ENCODE peak calls at places on chromosomes 12 and 14, in nine cellular contexts. One of them, this sample, is unnamed.
A peak's percentile ranks its signal among the peaks of the same experiment; 100 is the strongest.

GRCh38 chr14:24171422-24172260 is at the start of gene REC8:
- DNase-seq in mucosa of descending colon: peak; percentile 58
- DNase-seq in RWPE1: no peak
- DNase-seq in iPS-NIHi11: peak; percentile 98
- DNase-seq in cardiac muscle cell: peak; percentile 91
- DNase-seq in T-helper 9 cell: peak; percentile 49
- DNase-seq in DMS 273 treated with DMSO at 0.1 percent for 48 hours: peak; percentile 98
- DNase-seq in Jurkat, Clone E6-1: no peak
- DNase-seq in breast epithelium: no peak
- DNase-seq in this sample: peak; percentile 76

GRCh38 chr14:29927596-29928341 is at the start of gene PRKD1:
- DNase-seq in cardiac muscle cell: peak; percentile 88
- DNase-seq in DMS 273 treated with DMSO at 0.1 percent for 48 hours: no peak
- DNase-seq in T-helper 9 cell: no peak
- DNase-seq in RWPE1: peak; percentile 41
- DNase-seq in iPS-NIHi11: peak; percentile 87
- DNase-seq in mucosa of descending colon: peak; percentile 33
- DNase-seq in Jurkat, Clone E6-1: no peak
- DNase-seq in breast epithelium: no peak
- DNase-seq in this sample: no peak

GRCh38 chr12:120847392-120848157 is 56.6 kb downstream of the SPPL3 start:
- DNase-seq in DMS 273 treated with DMSO at 0.1 percent for 48 hours: no peak
- DNase-seq in breast epithelium: no peak
- DNase-seq in mucosa of descending colon: no peak
- DNase-seq in iPS-NIHi11: no peak
- DNase-seq in cardiac muscle cell: no peak
- DNase-seq in T-helper 9 cell: no peak
- DNase-seq in Jurkat, Clone E6-1: no peak
- DNase-seq in RWPE1: no peak
- DNase-seq in this sample: no peak

GRCh38 chr12:80129895-80130535 is 30.7 kb downstream of the OTOGL start:
- DNase-seq in DMS 273 treated with DMSO at 0.1 percent for 48 hours: no peak
- DNase-seq in T-helper 9 cell: no peak
- DNase-seq in breast epithelium: no peak
- DNase-seq in RWPE1: no peak
- DNase-seq in iPS-NIHi11: no peak
- DNase-seq in cardiac muscle cell: peak; percentile 68
- DNase-seq in Jurkat, Clone E6-1: no peak
- DNase-seq in mucosa of descending colon: no peak
- DNase-seq in this sample: no peak

GRCh38 chr14:101120636-101121398 is 217.3 kb upstream of the RTL1 start:
- DNase-seq in iPS-NIHi11: no peak
- DNase-seq in Jurkat, Clone E6-1: peak; percentile 82
- DNase-seq in breast epithelium: no peak
- DNase-seq in mucosa of descending colon: peak; percentile 28
- DNase-seq in DMS 273 treated with DMSO at 0.1 percent for 48 hours: no peak
- DNase-seq in T-helper 9 cell: no peak
- DNase-seq in cardiac muscle cell: no peak
- DNase-seq in RWPE1: no peak
- DNase-seq in this sample: no peak

GRCh38 chr12:91931110-91931509 is 214.5 kb downstream of the BTG1 start:
- DNase-seq in Jurkat, Clone E6-1: no peak
- DNase-seq in cardiac muscle cell: no peak
- DNase-seq in breast epithelium: peak; percentile 56
- DNase-seq in mucosa of descending colon: peak; percentile 83
- DNase-seq in T-helper 9 cell: no peak
- DNase-seq in DMS 273 treated with DMSO at 0.1 percent for 48 hours: peak; percentile 23
- DNase-seq in iPS-NIHi11: no peak
- DNase-seq in RWPE1: peak; percentile 34
- DNase-seq in this sample: no peak

GRCh38 chr14:93115920-93116675 is at the start of gene ITPK1:
- DNase-seq in iPS-NIHi11: peak; percentile 87
- DNase-seq in RWPE1: peak; percentile 54
- DNase-seq in cardiac muscle cell: peak; percentile 88
- DNase-seq in breast epithelium: no peak
- DNase-seq in Jurkat, Clone E6-1: peak; percentile 19
- DNase-seq in mucosa of descending colon: peak; percentile 66
- DNase-seq in DMS 273 treated with DMSO at 0.1 percent for 48 hours: no peak
- DNase-seq in T-helper 9 cell: peak; percentile 47
- DNase-seq in this sample: peak; percentile 25

GRCh38 chr12:103882861-103883596 is 42.0 kb upstream of the NT5DC3 start:
- DNase-seq in DMS 273 treated with DMSO at 0.1 percent for 48 hours: no peak
- DNase-seq in RWPE1: no peak
- DNase-seq in mucosa of descending colon: no peak
- DNase-seq in breast epithelium: no peak
- DNase-seq in cardiac muscle cell: no peak
- DNase-seq in Jurkat, Clone E6-1: no peak
- DNase-seq in T-helper 9 cell: no peak
- DNase-seq in iPS-NIHi11: no peak
- DNase-seq in this sample: no peak

GRCh38 chr14:37469650-37470049 is 125.4 kb downstream of the FOXA1 start:
- DNase-seq in cardiac muscle cell: no peak
- DNase-seq in mucosa of descending colon: no peak
- DNase-seq in Jurkat, Clone E6-1: no peak
- DNase-seq in RWPE1: no peak
- DNase-seq in iPS-NIHi11: no peak
- DNase-seq in breast epithelium: no peak
- DNase-seq in DMS 273 treated with DMSO at 0.1 percent for 48 hours: no peak
- DNase-seq in T-helper 9 cell: no peak
- DNase-seq in this sample: no peak

GRCh38 chr14:101088714-101089113 is 185.2 kb upstream of the RTL1 start:
- DNase-seq in mucosa of descending colon: no peak
- DNase-seq in breast epithelium: no peak
- DNase-seq in iPS-NIHi11: no peak
- DNase-seq in Jurkat, Clone E6-1: no peak
- DNase-seq in DMS 273 treated with DMSO at 0.1 percent for 48 hours: no peak
- DNase-seq in RWPE1: no peak
- DNase-seq in T-helper 9 cell: no peak
- DNase-seq in cardiac muscle cell: no peak
- DNase-seq in this sample: no peak

GRCh38 chr12:3049596-3050314 is 27.4 kb upstream of the TSPAN9 start:
- DNase-seq in iPS-NIHi11: no peak
- DNase-seq in mucosa of descending colon: no peak
- DNase-seq in DMS 273 treated with DMSO at 0.1 percent for 48 hours: no peak
- DNase-seq in T-helper 9 cell: no peak
- DNase-seq in breast epithelium: no peak
- DNase-seq in cardiac muscle cell: no peak
- DNase-seq in RWPE1: no peak
- DNase-seq in Jurkat, Clone E6-1: no peak
- DNase-seq in this sample: no peak

GRCh38 chr12:120376009-120376408 is 7.0 kb upstream of the MSI1 start:
- DNase-seq in T-helper 9 cell: no peak
- DNase-seq in cardiac muscle cell: no peak
- DNase-seq in breast epithelium: no peak
- DNase-seq in iPS-NIHi11: no peak
- DNase-seq in RWPE1: no peak
- DNase-seq in DMS 273 treated with DMSO at 0.1 percent for 48 hours: no peak
- DNase-seq in mucosa of descending colon: no peak
- DNase-seq in Jurkat, Clone E6-1: no peak
- DNase-seq in this sample: no peak

GRCh38 chr14:33061667-33062325 is 123.1 kb downstream of the NPAS3 start:
- DNase-seq in DMS 273 treated with DMSO at 0.1 percent for 48 hours: no peak
- DNase-seq in mucosa of descending colon: no peak
- DNase-seq in Jurkat, Clone E6-1: no peak
- DNase-seq in RWPE1: no peak
- DNase-seq in iPS-NIHi11: peak; percentile 14
- DNase-seq in breast epithelium: no peak
- DNase-seq in T-helper 9 cell: no peak
- DNase-seq in cardiac muscle cell: no peak
- DNase-seq in this sample: no peak

GRCh38 chr12:119178544-119179334 is at the start of gene HSPB8:
- DNase-seq in iPS-NIHi11: peak; percentile 77
- DNase-seq in T-helper 9 cell: no peak
- DNase-seq in DMS 273 treated with DMSO at 0.1 percent for 48 hours: peak; percentile 54
- DNase-seq in breast epithelium: peak; percentile 75
- DNase-seq in RWPE1: peak; percentile 25
- DNase-seq in mucosa of descending colon: peak; percentile 55
- DNase-seq in Jurkat, Clone E6-1: no peak
- DNase-seq in cardiac muscle cell: peak; percentile 98
- DNase-seq in this sample: no peak

GRCh38 chr14:93715279-93715927 is 72.9 kb downstream of the PRIMA1 start:
- DNase-seq in breast epithelium: peak; percentile 7
- DNase-seq in Jurkat, Clone E6-1: no peak
- DNase-seq in cardiac muscle cell: no peak
- DNase-seq in mucosa of descending colon: no peak
- DNase-seq in iPS-NIHi11: no peak
- DNase-seq in T-helper 9 cell: no peak
- DNase-seq in RWPE1: no peak
- DNase-seq in DMS 273 treated with DMSO at 0.1 percent for 48 hours: no peak
- DNase-seq in this sample: no peak

GRCh38 chr12:54352022-54352531 is 12.2 kb downstream of the GPR84 start:
- DNase-seq in DMS 273 treated with DMSO at 0.1 percent for 48 hours: peak; percentile 15
- DNase-seq in mucosa of descending colon: no peak
- DNase-seq in breast epithelium: no peak
- DNase-seq in T-helper 9 cell: no peak
- DNase-seq in cardiac muscle cell: peak; percentile 64
- DNase-seq in RWPE1: no peak
- DNase-seq in iPS-NIHi11: peak; percentile 59
- DNase-seq in Jurkat, Clone E6-1: peak; percentile 48
- DNase-seq in this sample: peak; percentile 9

GRCh38 chr12:30417697-30418231 is 277.9 kb downstream of the IPO8 start:
- DNase-seq in RWPE1: peak; percentile 88
- DNase-seq in mucosa of descending colon: peak; percentile 3
- DNase-seq in cardiac muscle cell: no peak
- DNase-seq in T-helper 9 cell: no peak
- DNase-seq in breast epithelium: no peak
- DNase-seq in DMS 273 treated with DMSO at 0.1 percent for 48 hours: no peak
- DNase-seq in iPS-NIHi11: no peak
- DNase-seq in Jurkat, Clone E6-1: no peak
- DNase-seq in this sample: no peak

GRCh38 chr12:106282457-106283097 is 20.0 kb upstream of the TCP11L2 start:
- DNase-seq in DMS 273 treated with DMSO at 0.1 percent for 48 hours: peak; percentile 4
- DNase-seq in iPS-NIHi11: peak; percentile 77
- DNase-seq in mucosa of descending colon: peak; percentile 55
- DNase-seq in breast epithelium: no peak
- DNase-seq in RWPE1: peak; percentile 33
- DNase-seq in T-helper 9 cell: peak; percentile 26
- DNase-seq in cardiac muscle cell: peak; percentile 59
- DNase-seq in Jurkat, Clone E6-1: peak; percentile 14
- DNase-seq in this sample: peak; percentile 27

GRCh38 chr14:76812093-76812421 is 625 bp downstream of the ANGEL1 start:
- DNase-seq in cardiac muscle cell: no peak
- DNase-seq in DMS 273 treated with DMSO at 0.1 percent for 48 hours: no peak
- DNase-seq in mucosa of descending colon: no peak
- DNase-seq in Jurkat, Clone E6-1: no peak
- DNase-seq in T-helper 9 cell: no peak
- DNase-seq in iPS-NIHi11: no peak
- DNase-seq in RWPE1: peak; percentile 44
- DNase-seq in breast epithelium: peak; percentile 30
- DNase-seq in this sample: no peak

GRCh38 chr14:22886500-22887259 is 3.7 kb downstream of the REM2 start:
- DNase-seq in DMS 273 treated with DMSO at 0.1 percent for 48 hours: no peak
- DNase-seq in Jurkat, Clone E6-1: no peak
- DNase-seq in iPS-NIHi11: peak; percentile 83
- DNase-seq in T-helper 9 cell: peak; percentile 68
- DNase-seq in breast epithelium: peak; percentile 73
- DNase-seq in mucosa of descending colon: peak; percentile 85
- DNase-seq in RWPE1: peak; percentile 77
- DNase-seq in cardiac muscle cell: peak; percentile 78
- DNase-seq in this sample: peak; percentile 69

GRCh38 chr14:61640834-61641170 is 54.5 kb upstream of the HIF1A start:
- DNase-seq in DMS 273 treated with DMSO at 0.1 percent for 48 hours: no peak
- DNase-seq in mucosa of descending colon: no peak
- DNase-seq in cardiac muscle cell: no peak
- DNase-seq in breast epithelium: no peak
- DNase-seq in RWPE1: no peak
- DNase-seq in Jurkat, Clone E6-1: no peak
- DNase-seq in iPS-NIHi11: no peak
- DNase-seq in T-helper 9 cell: no peak
- DNase-seq in this sample: no peak

GRCh38 chr12:30939234-30939633 is 12.7 kb downstream of the TSPAN11 start:
- DNase-seq in iPS-NIHi11: no peak
- DNase-seq in RWPE1: no peak
- DNase-seq in cardiac muscle cell: no peak
- DNase-seq in breast epithelium: no peak
- DNase-seq in T-helper 9 cell: no peak
- DNase-seq in DMS 273 treated with DMSO at 0.1 percent for 48 hours: no peak
- DNase-seq in mucosa of descending colon: no peak
- DNase-seq in Jurkat, Clone E6-1: no peak
- DNase-seq in this sample: no peak

GRCh38 chr14:58793096-58793740 is 155.5 kb downstream of the DACT1 start:
- DNase-seq in DMS 273 treated with DMSO at 0.1 percent for 48 hours: no peak
- DNase-seq in cardiac muscle cell: no peak
- DNase-seq in iPS-NIHi11: no peak
- DNase-seq in T-helper 9 cell: no peak
- DNase-seq in RWPE1: no peak
- DNase-seq in breast epithelium: no peak
- DNase-seq in Jurkat, Clone E6-1: no peak
- DNase-seq in mucosa of descending colon: no peak
- DNase-seq in this sample: no peak

GRCh38 chr12:18224745-18225144 is 36.6 kb upstream of the PIK3C2G start:
- DNase-seq in RWPE1: peak; percentile 12
- DNase-seq in DMS 273 treated with DMSO at 0.1 percent for 48 hours: peak; percentile 7
- DNase-seq in breast epithelium: no peak
- DNase-seq in iPS-NIHi11: peak; percentile 26
- DNase-seq in cardiac muscle cell: peak; percentile 46
- DNase-seq in mucosa of descending colon: no peak
- DNase-seq in T-helper 9 cell: no peak
- DNase-seq in Jurkat, Clone E6-1: no peak
- DNase-seq in this sample: no peak

GRCh38 chr12:131114331-131114730 is 160.6 kb downstream of the ADGRD1 start:
- DNase-seq in cardiac muscle cell: no peak
- DNase-seq in DMS 273 treated with DMSO at 0.1 percent for 48 hours: no peak
- DNase-seq in Jurkat, Clone E6-1: no peak
- DNase-seq in mucosa of descending colon: no peak
- DNase-seq in RWPE1: no peak
- DNase-seq in breast epithelium: no peak
- DNase-seq in iPS-NIHi11: no peak
- DNase-seq in T-helper 9 cell: no peak
- DNase-seq in this sample: no peak

GRCh38 chr14:36768638-36769337 is 107.1 kb downstream of the PAX9 start:
- DNase-seq in Jurkat, Clone E6-1: no peak
- DNase-seq in cardiac muscle cell: no peak
- DNase-seq in mucosa of descending colon: no peak
- DNase-seq in DMS 273 treated with DMSO at 0.1 percent for 48 hours: no peak
- DNase-seq in T-helper 9 cell: no peak
- DNase-seq in RWPE1: no peak
- DNase-seq in iPS-NIHi11: no peak
- DNase-seq in breast epithelium: no peak
- DNase-seq in this sample: no peak

GRCh38 chr14:70350078-70350477 is 9.4 kb downstream of the COX16 start:
- DNase-seq in breast epithelium: no peak
- DNase-seq in RWPE1: no peak
- DNase-seq in T-helper 9 cell: no peak
- DNase-seq in cardiac muscle cell: no peak
- DNase-seq in Jurkat, Clone E6-1: no peak
- DNase-seq in mucosa of descending colon: no peak
- DNase-seq in DMS 273 treated with DMSO at 0.1 percent for 48 hours: no peak
- DNase-seq in iPS-NIHi11: peak; percentile 31
- DNase-seq in this sample: no peak

GRCh38 chr12:108425238-108425795 is 86.2 kb upstream of the CMKLR1 start:
- DNase-seq in Jurkat, Clone E6-1: no peak
- DNase-seq in mucosa of descending colon: no peak
- DNase-seq in iPS-NIHi11: peak; percentile 37
- DNase-seq in T-helper 9 cell: no peak
- DNase-seq in RWPE1: no peak
- DNase-seq in DMS 273 treated with DMSO at 0.1 percent for 48 hours: no peak
- DNase-seq in cardiac muscle cell: no peak
- DNase-seq in breast epithelium: no peak
- DNase-seq in this sample: no peak

GRCh38 chr12:20368653-20369163 is 371 bp downstream of the PDE3A start:
- DNase-seq in RWPE1: no peak
- DNase-seq in DMS 273 treated with DMSO at 0.1 percent for 48 hours: no peak
- DNase-seq in iPS-NIHi11: peak; percentile 52
- DNase-seq in breast epithelium: no peak
- DNase-seq in cardiac muscle cell: peak; percentile 59
- DNase-seq in T-helper 9 cell: no peak
- DNase-seq in Jurkat, Clone E6-1: no peak
- DNase-seq in mucosa of descending colon: peak; percentile 36
- DNase-seq in this sample: no peak

GRCh38 chr14:56324831-56325230 is 206.6 kb downstream of the PELI2 start:
- DNase-seq in T-helper 9 cell: no peak
- DNase-seq in iPS-NIHi11: no peak
- DNase-seq in mucosa of descending colon: no peak
- DNase-seq in Jurkat, Clone E6-1: no peak
- DNase-seq in RWPE1: no peak
- DNase-seq in DMS 273 treated with DMSO at 0.1 percent for 48 hours: peak; percentile 27
- DNase-seq in breast epithelium: no peak
- DNase-seq in cardiac muscle cell: no peak
- DNase-seq in this sample: no peak

GRCh38 chr12:52212701-52213540 is 20.1 kb upstream of the KRT7 start:
- DNase-seq in DMS 273 treated with DMSO at 0.1 percent for 48 hours: no peak
- DNase-seq in iPS-NIHi11: no peak
- DNase-seq in Jurkat, Clone E6-1: no peak
- DNase-seq in RWPE1: no peak
- DNase-seq in mucosa of descending colon: no peak
- DNase-seq in breast epithelium: no peak
- DNase-seq in T-helper 9 cell: no peak
- DNase-seq in cardiac muscle cell: no peak
- DNase-seq in this sample: no peak